ENCODE peak calls at places on chromosome 16, in seven cellular contexts. Z is RPMI8226, E is amniotic stem cell, V is RCC 7860, O is GM23248, P is HAP-1, X is HCEC 1CT. Q is an unnamed sample.

GRCh38 chr16:57903656-57904055 is 67.3 kb downstream of the CNGB1 start:
- DNase-seq in V (no peak), P (no peak), E (no peak), X (no peak), O (no peak), Z (peak; percentile 70), Q (no peak)

GRCh38 chr16:29862383-29862883 is 593 bp downstream of the CDIPT start:
- DNase-seq in V (peak; percentile 5), O (peak; percentile 58), P (no peak), Z (peak; percentile 41), E (peak; percentile 14), X (no peak), Q (no peak)

GRCh38 chr16:68332411-68333121 is 21.7 kb downstream of the PRMT7 start:
- DNase-seq in V (no peak), Z (no peak), O (peak; percentile 52), X (peak; percentile 42), E (no peak), P (no peak), Q (peak; percentile 10)

GRCh38 chr16:3051489-3051888 is 5.1 kb downstream of the MMP25 start:
- DNase-seq in X (no peak), O (no peak), Z (no peak), V (no peak), P (no peak), E (no peak), Q (no peak)

GRCh38 chr16:3022208-3022696 is 1.5 kb downstream of the HCFC1R1 start:
- DNase-seq in O (peak; percentile 98), X (peak; percentile 98), Z (peak; percentile 47), E (peak; percentile 87), V (peak; percentile 93), P (peak; percentile 48), Q (no peak)

GRCh38 chr16:11312718-11313492 is 31.8 kb upstream of the PRM1 start:
- DNase-seq in X (no peak), O (peak; percentile 47), Z (peak; percentile 95), E (no peak), P (peak; percentile 70), V (peak; percentile 18), Q (no peak)

GRCh38 chr16:54171855-54172537 is 114.6 kb downstream of the IRX3 start:
- DNase-seq in E (peak; percentile 57), P (no peak), X (no peak), V (no peak), O (peak; percentile 19), Z (no peak), Q (peak; percentile 28)

GRCh38 chr16:4945560-4946502 is 8.9 kb upstream of the PPL start:
- DNase-seq in X (peak; percentile 26), O (peak; percentile 63), P (no peak), V (peak; percentile 55), Z (peak; percentile 84), E (no peak), Q (no peak)